ENCODE peak calls at places on chromosomes 2 and 18, in eight cellular contexts. M is lower lobe of right lung, W is PC-9, I is fibroblast of lung, K is dorsolateral prefrontal cortex, O is IMR-90, U is GM23338, D is mucosa of descending colon. P is an unnamed sample.

GRCh38 chr2:171089489-171089888 is 71.2 kb downstream of the TLK1 start:
- DNase-seq in M (no peak), W (no peak), I (no peak), K (no peak), O (no peak), U (no peak), D (no peak), P (no peak)

GRCh38 chr2:205684871-205685313 is 2.6 kb downstream of the NRP2 start:
- DNase-seq in M (peak), W (no peak), I (peak), K (no peak), O (peak), U (peak), D (no peak), P (peak)

GRCh38 chr18:56118422-56118821 is 520.0 kb downstream of the TXNL1 start:
- DNase-seq in M (no peak), W (no peak), I (no peak), K (no peak), O (no peak), U (no peak), D (no peak), P (no peak)

GRCh38 chr2:21422724-21423522 is 299.2 kb downstream of the TDRD15 start:
- DNase-seq in M (no peak), W (no peak), I (no peak), K (no peak), O (no peak), U (no peak), D (no peak), P (no peak)

GRCh38 chr18:46719388-46719787 is 37.5 kb downstream of the ST8SIA5 start:
- DNase-seq in M (no peak), W (no peak), I (peak), K (no peak), O (no peak), U (no peak), D (no peak), P (no peak)

GRCh38 chr2:37623971-37624897 is 47.2 kb downstream of the CDC42EP3 start:
- DNase-seq in M (no peak), W (no peak), I (peak), K (no peak), O (peak), U (no peak), D (no peak), P (peak)

GRCh38 chr2:43539991-43540860 is 55.6 kb downstream of the THADA start:
- DNase-seq in M (peak), W (no peak), I (peak), K (no peak), O (peak), U (no peak), D (peak), P (peak)

GRCh38 chr2:36740031-36740430 is 43.5 kb downstream of the VIT start:
- DNase-seq in M (no peak), W (no peak), I (no peak), K (no peak), O (no peak), U (no peak), D (no peak), P (no peak)

GRCh38 chr2:238965371-238966273 is 117.7 kb downstream of the TWIST2 start:
- DNase-seq in M (no peak), W (no peak), I (no peak), K (no peak), O (no peak), U (no peak), D (no peak), P (no peak)

GRCh38 chr18:79507076-79507545 is 111.4 kb downstream of the NFATC1 start:
- DNase-seq in M (peak), W (no peak), I (peak), K (peak), O (no peak), U (no peak), D (no peak), P (no peak)

GRCh38 chr18:65735166-65735565 is 15.6 kb upstream of the CDH7 start:
- DNase-seq in M (no peak), W (no peak), I (no peak), K (no peak), O (no peak), U (no peak), D (no peak), P (no peak)

GRCh38 chr2:224772494-224772893 is 56.3 kb upstream of the CCDC195 start:
- DNase-seq in M (no peak), W (no peak), I (no peak), K (no peak), O (no peak), U (no peak), D (no peak), P (no peak)

GRCh38 chr18:58813821-58814220 is 50.9 kb upstream of the ZNF532 start:
- DNase-seq in M (no peak), W (no peak), I (no peak), K (no peak), O (no peak), U (no peak), D (no peak), P (no peak)

GRCh38 chr2:71559828-71560210 is 106.5 kb downstream of the DYSF start:
- DNase-seq in M (peak), W (no peak), I (no peak), K (no peak), O (no peak), U (no peak), D (no peak), P (no peak)

GRCh38 chr2:104733544-104733943 is 120.4 kb upstream of the POU3F3 start:
- DNase-seq in M (no peak), W (peak), I (no peak), K (no peak), O (no peak), U (peak), D (peak), P (peak)

GRCh38 chr2:40401896-40402295 is 50.0 kb downstream of the SLC8A1 start:
- DNase-seq in M (no peak), W (peak), I (peak), K (no peak), O (peak), U (no peak), D (no peak), P (peak)

GRCh38 chr2:181627545-181627944 is 29.4 kb downstream of the CERKL start:
- DNase-seq in M (no peak), W (no peak), I (no peak), K (no peak), O (peak), U (no peak), D (no peak), P (peak)

GRCh38 chr2:70525032-70525431 is 28.6 kb downstream of the TGFA start:
- DNase-seq in M (no peak), W (peak), I (peak), K (no peak), O (no peak), U (no peak), D (peak), P (peak)

GRCh38 chr18:25873833-25874232 is 216.6 kb downstream of the SS18 start:
- DNase-seq in M (no peak), W (no peak), I (peak), K (no peak), O (peak), U (no peak), D (no peak), P (peak)

GRCh38 chr2:119552902-119553301 is 8.7 kb downstream of the CFAP221 start:
- DNase-seq in M (no peak), W (no peak), I (no peak), K (no peak), O (no peak), U (no peak), D (no peak), P (no peak)

GRCh38 chr2:10926191-10926830 is 14.6 kb downstream of the KCNF1 start:
- DNase-seq in M (no peak), W (no peak), I (no peak), K (no peak), O (no peak), U (no peak), D (no peak), P (no peak)

GRCh38 chr2:127421871-127422618 is 3.8 kb downstream of the PROC start:
- DNase-seq in M (no peak), W (no peak), I (no peak), K (no peak), O (no peak), U (no peak), D (no peak), P (no peak)

GRCh38 chr2:203155406-203155805 is 83.4 kb upstream of the CYP20A1 start:
- DNase-seq in M (no peak), W (peak), I (no peak), K (no peak), O (no peak), U (peak), D (no peak), P (no peak)

GRCh38 chr18:10689231-10689953 is 163.6 kb downstream of the NAPG start:
- DNase-seq in M (no peak), W (no peak), I (no peak), K (no peak), O (no peak), U (no peak), D (no peak), P (no peak)

GRCh38 chr2:3413642-3414041 is 34.1 kb downstream of the TRAPPC12 start:
- DNase-seq in M (no peak), W (no peak), I (no peak), K (no peak), O (no peak), U (no peak), D (peak), P (no peak)

GRCh38 chr18:10032331-10032979 is 118.6 kb downstream of the VAPA start:
- DNase-seq in M (no peak), W (no peak), I (peak), K (no peak), O (no peak), U (peak), D (no peak), P (no peak)

GRCh38 chr2:38277245-38278119 is 99.6 kb downstream of the ATL2 start:
- DNase-seq in M (no peak), W (no peak), I (peak), K (no peak), O (peak), U (peak), D (peak), P (no peak)

GRCh38 chr18:70431203-70431624 is 142.4 kb downstream of the SOCS6 start:
- DNase-seq in M (no peak), W (no peak), I (peak), K (no peak), O (peak), U (no peak), D (no peak), P (peak)

GRCh38 chr2:101533611-101534601 is 59.0 kb upstream of the RFX8 start:
- DNase-seq in M (no peak), W (no peak), I (peak), K (peak), O (no peak), U (peak), D (peak), P (no peak)

GRCh38 chr2:9692392-9693137 is 61.8 kb upstream of the YWHAQ start:
- DNase-seq in M (no peak), W (no peak), I (peak), K (no peak), O (no peak), U (peak), D (peak), P (peak)

GRCh38 chr2:12797815-12798214 is 81.1 kb downstream of the TRIB2 start:
- DNase-seq in M (no peak), W (no peak), I (peak), K (no peak), O (peak), U (no peak), D (no peak), P (peak)

GRCh38 chr2:172561270-172561669 is 5.4 kb downstream of the PDK1 start:
- DNase-seq in M (no peak), W (no peak), I (peak), K (no peak), O (peak), U (no peak), D (no peak), P (no peak)

GRCh38 chr2:150542172-150542571 is 54.7 kb upstream of the RND3 start:
- DNase-seq in M (no peak), W (no peak), I (no peak), K (no peak), O (no peak), U (no peak), D (no peak), P (no peak)

GRCh38 chr2:161427413-161428239 is 11.5 kb downstream of the TBR1 start:
- DNase-seq in M (no peak), W (no peak), I (no peak), K (no peak), O (no peak), U (peak), D (no peak), P (no peak)

GRCh38 chr2:105296017-105296611 is 33.4 kb downstream of the TGFBRAP1 start:
- DNase-seq in M (no peak), W (no peak), I (no peak), K (no peak), O (no peak), U (no peak), D (peak), P (no peak)

GRCh38 chr2:119250891-119251290 is 27.3 kb downstream of the STEAP3 start:
- DNase-seq in M (no peak), W (no peak), I (no peak), K (no peak), O (no peak), U (no peak), D (no peak), P (no peak)

GRCh38 chr2:19800796-19801195 is 101.0 kb downstream of the TTC32 start:
- DNase-seq in M (no peak), W (no peak), I (no peak), K (no peak), O (no peak), U (no peak), D (no peak), P (no peak)

GRCh38 chr2:19801367-19802087 is 100.3 kb downstream of the TTC32 start:
- DNase-seq in M (peak), W (peak), I (peak), K (no peak), O (peak), U (no peak), D (no peak), P (peak)

GRCh38 chr2:19804861-19805260 is 96.9 kb downstream of the TTC32 start:
- DNase-seq in M (no peak), W (no peak), I (no peak), K (no peak), O (no peak), U (no peak), D (no peak), P (no peak)

GRCh38 chr2:19799881-19800780 is 101.7 kb downstream of the TTC32 start:
- DNase-seq in M (no peak), W (no peak), I (peak), K (no peak), O (no peak), U (no peak), D (no peak), P (peak)

GRCh38 chr2:19802088-19802806 is 99.5 kb downstream of the TTC32 start:
- DNase-seq in M (no peak), W (peak), I (peak), K (no peak), O (peak), U (no peak), D (no peak), P (no peak)
- H3K4me3 ChIP-seq in M (no peak), W (no peak), I (no peak), K (no peak), O (no peak), U (no peak), D (no peak), P (no peak)

GRCh38 chr18:49693276-49694005 is 119.9 kb downstream of the ACAA2 start:
- DNase-seq in M (no peak), W (no peak), I (no peak), K (no peak), O (no peak), U (no peak), D (no peak), P (no peak)
- H3K4me3 ChIP-seq in M (no peak), W (no peak), I (no peak), K (no peak), O (no peak), U (no peak), D (no peak), P (no peak)

DNA sequence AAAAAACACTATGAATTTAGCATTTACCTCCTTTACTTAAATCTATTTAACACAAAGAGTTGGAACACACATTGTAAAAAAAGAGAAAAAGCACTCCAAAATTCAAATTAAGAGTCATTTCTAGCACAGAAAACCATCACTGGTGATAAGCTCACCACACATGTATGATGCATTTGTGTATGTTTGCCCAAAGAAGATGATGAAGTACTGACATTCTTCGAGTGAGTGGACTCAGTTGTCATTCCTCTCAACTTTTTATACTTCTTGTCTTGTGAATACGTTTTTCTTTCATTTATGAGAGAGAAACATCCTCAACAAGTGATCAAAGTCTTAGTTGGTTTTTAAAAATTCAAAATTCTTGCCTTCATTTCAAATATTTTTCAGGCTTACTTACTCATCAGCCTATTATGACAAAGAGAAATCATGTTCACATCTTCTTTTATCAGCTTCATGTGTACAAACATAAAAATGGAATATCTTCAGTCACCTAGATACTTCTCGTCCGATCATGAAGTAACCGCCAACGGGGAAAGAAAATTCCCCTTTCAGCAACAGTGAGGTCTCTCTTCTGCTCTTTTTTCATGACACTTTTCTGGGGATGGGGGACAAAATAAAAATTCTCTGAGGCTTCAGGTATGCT is 1.5 kb downstream of the DSEL start:
- DNase-seq in M (no peak), W (no peak), I (peak), K (no peak), O (peak), U (no peak), D (no peak), P (no peak)
- H3K4me3 ChIP-seq in M (peak), W (peak), I (peak), K (peak), O (peak), U (peak), D (no peak), P (no peak)

DNA sequence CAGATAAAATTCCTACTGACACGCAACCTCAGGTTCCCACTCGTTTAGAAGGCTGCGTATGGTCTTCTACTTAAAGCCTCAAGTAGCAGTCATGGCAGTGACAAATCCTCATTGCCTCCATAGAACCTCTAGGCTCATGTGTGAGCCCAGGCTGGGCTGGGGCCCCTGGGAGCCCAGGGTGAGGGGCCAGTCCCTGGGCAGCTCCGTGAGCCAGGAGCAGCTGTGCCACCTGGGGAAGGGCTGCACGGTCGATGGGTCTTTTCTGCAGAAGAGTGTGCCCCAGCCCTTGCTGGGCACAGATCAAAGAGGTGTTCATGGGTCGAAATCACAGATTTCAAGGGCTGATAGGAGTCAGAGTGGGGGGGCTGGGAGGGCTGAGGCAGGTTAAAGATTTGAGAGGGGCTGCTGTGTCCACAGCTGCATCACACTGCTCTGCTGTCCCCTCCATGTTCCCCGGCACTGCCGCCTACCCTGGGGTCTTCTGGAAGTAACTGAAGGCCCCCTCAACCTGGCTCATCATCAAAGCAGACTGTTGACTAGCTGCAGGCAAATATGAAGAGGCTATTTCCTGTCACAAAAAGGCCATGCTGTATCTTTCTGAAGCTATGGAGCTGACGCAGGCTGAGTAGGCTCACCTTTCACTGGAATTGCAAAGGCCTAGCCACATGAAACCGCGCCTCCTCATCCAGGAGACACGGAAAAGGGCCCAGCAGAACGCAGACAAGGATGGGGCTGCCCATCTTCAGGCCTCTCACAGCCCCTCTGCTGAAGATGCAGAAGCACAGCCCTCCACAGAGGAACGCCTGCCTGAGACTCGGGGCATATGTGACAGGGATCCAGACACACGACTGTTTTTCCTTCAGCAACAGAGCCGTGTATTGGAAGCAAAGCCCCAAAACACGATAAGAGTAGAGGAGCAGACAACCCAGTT is 35.7 kb upstream of the ALPP start:
- DNase-seq in M (peak), W (no peak), I (no peak), K (no peak), O (no peak), U (no peak), D (no peak), P (no peak)
- H3K4me3 ChIP-seq in M (no peak), W (no peak), I (no peak), K (no peak), O (no peak), U (no peak), D (no peak), P (no peak)

GRCh38 chr2:67399831-67400489 is 2.8 kb downstream of the ETAA1 start:
- DNase-seq in M (no peak), W (no peak), I (peak), K (no peak), O (peak), U (no peak), D (no peak), P (peak)

GRCh38 chr2:67397143-67397986 is at the start of gene ETAA1:
- DNase-seq in M (peak), W (peak), I (peak), K (peak), O (peak), U (peak), D (peak), P (peak)

GRCh38 chr2:67399144-67399543 is 2.0 kb downstream of the ETAA1 start:
- DNase-seq in M (no peak), W (no peak), I (no peak), K (no peak), O (no peak), U (no peak), D (no peak), P (no peak)

DNA sequence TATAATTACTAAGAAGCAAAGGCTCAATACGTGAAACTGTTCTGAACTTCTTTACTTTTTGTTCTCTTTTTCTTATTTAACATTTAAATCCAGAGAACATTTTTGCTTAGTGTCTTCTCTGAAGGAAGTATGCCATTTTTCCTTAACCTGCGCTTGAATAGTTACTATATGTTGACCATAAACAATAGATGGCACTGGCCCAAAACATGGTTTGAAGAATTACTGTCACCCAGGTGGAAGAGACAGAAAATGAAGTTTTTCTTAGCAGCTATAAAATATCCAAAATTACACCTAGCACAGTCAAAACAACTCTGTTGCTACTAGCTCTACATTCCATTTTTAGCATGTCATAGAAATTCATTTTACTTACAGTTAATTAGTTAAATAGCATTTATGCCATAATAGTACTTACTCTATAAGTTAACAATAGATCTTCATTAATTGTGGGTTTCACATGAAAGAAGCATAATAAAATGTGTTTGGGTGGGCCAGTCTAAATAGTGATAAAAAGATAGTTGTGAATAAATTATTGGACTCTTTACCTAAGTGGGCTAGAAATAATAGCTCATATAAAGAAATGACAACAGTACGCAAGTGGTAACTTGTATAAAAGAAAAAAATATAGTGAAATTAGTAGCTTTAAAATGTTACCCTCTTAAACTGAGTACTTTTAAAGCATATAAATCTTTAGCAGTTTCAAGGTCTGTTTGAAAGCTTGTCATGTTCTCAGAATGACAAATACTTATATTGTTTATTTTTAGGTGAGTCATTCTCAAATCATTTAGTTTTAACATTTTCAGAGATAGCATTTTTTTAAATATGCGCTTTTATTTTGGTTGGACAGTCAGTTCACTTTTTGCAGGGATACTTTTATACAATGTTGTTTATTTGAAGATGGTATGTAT is 3.7 kb downstream of the ETAA1 start:
- DNase-seq in M (no peak), W (no peak), I (peak), K (no peak), O (peak), U (no peak), D (no peak), P (peak)
- H3K4me3 ChIP-seq in M (no peak), W (no peak), I (no peak), K (no peak), O (no peak), U (no peak), D (no peak), P (no peak)

P was measured in epithelial cell of esophagus.